ENCODE peak calls at places on chromosomes 4 and X, in ten cellular contexts. W is CD4-positive, CD25-positive, alpha-beta regulatory T cell; C is psoas muscle; E is effector memory CD4-positive, alpha-beta T cell; A is astrocyte; Z is cardiac muscle cell; M is naive thymus-derived CD4-positive, alpha-beta T cell; K is CD8-positive, alpha-beta T cell; R is GM23248; H is fibroblast of lung. T is an unnamed sample. For H3K36me3 and H3K9me3, the result is how much of the 10 kb centered on the place peaks cover.

GRCh38 chr4:169902658-169903345 is 123.4 kb downstream of the MFAP3L start:
- DNase-seq in W (no peak), C (no peak), E (no peak), A (no peak), Z (no peak), M (no peak), K (no peak), R (no peak), H (no peak), T (no peak)

GRCh38 chr4:47528651-47529050 is 43.6 kb downstream of the ATP10D start:
- DNase-seq in W (no peak), C (no peak), E (no peak), A (peak), Z (no peak), M (no peak), K (no peak), R (peak), H (peak), T (no peak)

GRCh38 chr4:143025111-143025704 is 159.5 kb upstream of the USP38 start:
- DNase-seq in W (no peak), C (no peak), E (no peak), A (peak), Z (peak), M (no peak), K (no peak), R (peak), H (peak), T (no peak)

GRCh38 chr4:146142768-146143167 is 32.8 kb upstream of the LSM6 start:
- DNase-seq in W (no peak), C (no peak), E (no peak), A (no peak), Z (no peak), M (no peak), K (no peak), R (no peak), H (no peak), T (no peak)

GRCh38 chr4:169128902-169129301 is 118.8 kb upstream of the CBR4 start:
- DNase-seq in W (no peak), C (no peak), E (no peak), A (no peak), Z (no peak), M (no peak), K (no peak), R (no peak), H (no peak), T (no peak)

GRCh38 chrX:119055650-119056049 is 17.1 kb upstream of the CT47C1 start:
- DNase-seq in W (no peak), C (no peak), E (no peak), A (no peak), Z (no peak), M (no peak), K (no peak), R (peak), H (peak), T (no peak)

GRCh38 chrX:70988425-70988824 is 57.5 kb upstream of the SLC7A3 start:
- DNase-seq in W (no peak), C (no peak), E (no peak), A (no peak), Z (no peak), M (no peak), K (no peak), R (no peak), H (no peak), T (no peak)

GRCh38 chr4:112938461-112939058 is 110.9 kb upstream of the ANK2 start:
- DNase-seq in W (peak), C (no peak), E (no peak), A (peak), Z (peak), M (peak), K (no peak), R (peak), H (peak), T (peak)

GRCh38 chrX:295136-295535 is 14.0 kb downstream of the PLCXD1 start:
- DNase-seq in W (no peak), C (no peak), E (no peak), A (no peak), Z (no peak), M (no peak), K (no peak), R (no peak), H (no peak), T (no peak)

GRCh38 chr4:147860960-147861359 is 129.1 kb downstream of the ARHGAP10 start:
- DNase-seq in W (no peak), C (peak), E (no peak), A (no peak), Z (no peak), M (no peak), K (no peak), R (no peak), H (no peak), T (no peak)

GRCh38 chr4:173498771-173499170 is 31.3 kb downstream of the HAND2 start:
- DNase-seq in W (no peak), C (no peak), E (no peak), A (no peak), Z (no peak), M (no peak), K (no peak), R (peak), H (no peak), T (no peak)

GRCh38 chr4:7705062-7705461 is 234.6 kb downstream of the AFAP1 start:
- DNase-seq in W (no peak), C (peak), E (no peak), A (no peak), Z (no peak), M (no peak), K (no peak), R (peak), H (no peak), T (no peak)

GRCh38 chr4:7844247-7844991 is 95.2 kb downstream of the AFAP1 start:
- DNase-seq in W (peak), C (peak), E (peak), A (peak), Z (peak), M (peak), K (peak), R (peak), H (peak), T (peak)

GRCh38 chrX:110665636-110666035 is 130.0 kb downstream of the CHRDL1 start:
- DNase-seq in W (peak), C (no peak), E (no peak), A (no peak), Z (peak), M (no peak), K (no peak), R (peak), H (peak), T (peak)

GRCh38 chr4:159227984-159228383 is 125.1 kb downstream of the RAPGEF2 start:
- DNase-seq in W (no peak), C (peak), E (no peak), A (peak), Z (peak), M (no peak), K (no peak), R (peak), H (peak), T (no peak)

GRCh38 chrX:118534716-118535493 is 39.3 kb downstream of the DOCK11 start:
- DNase-seq in W (no peak), C (no peak), E (no peak), A (peak), Z (peak), M (no peak), K (no peak), R (peak), H (peak), T (peak)

GRCh38 chr4:41384992-41385391 is 128.3 kb downstream of the UCHL1 start:
- DNase-seq in W (no peak), C (peak), E (no peak), A (no peak), Z (no peak), M (no peak), K (no peak), R (no peak), H (no peak), T (no peak)

GRCh38 chr4:175708739-175709138 is 103.3 kb downstream of the GPM6A start:
- DNase-seq in W (no peak), C (no peak), E (no peak), A (no peak), Z (no peak), M (no peak), K (no peak), R (no peak), H (no peak), T (no peak)

GRCh38 chrX:82756272-82756671 is 751.8 kb upstream of the POU3F4 start:
- DNase-seq in W (no peak), C (no peak), E (no peak), A (no peak), Z (no peak), M (no peak), K (no peak), R (no peak), H (no peak), T (no peak)

GRCh38 chr4:138182838-138183426 is 59.2 kb downstream of the SLC7A11 start:
- DNase-seq in W (peak), C (no peak), E (no peak), A (peak), Z (peak), M (no peak), K (no peak), R (peak), H (peak), T (peak)

GRCh38 chr4:153115322-153116100 is 88.7 kb upstream of the TRIM2 start:
- DNase-seq in W (peak), C (no peak), E (peak), A (peak), Z (no peak), M (peak), K (peak), R (peak), H (peak), T (no peak)

GRCh38 chr4:161101881-161102280 is 1061.9 kb downstream of the FSTL5 start:
- DNase-seq in W (no peak), C (no peak), E (no peak), A (no peak), Z (no peak), M (no peak), K (no peak), R (no peak), H (no peak), T (no peak)

GRCh38 chr4:173937871-173938270 is 345.6 kb downstream of the FBXO8 start:
- DNase-seq in W (no peak), C (no peak), E (no peak), A (no peak), Z (no peak), M (no peak), K (no peak), R (peak), H (no peak), T (no peak)

GRCh38 chr4:133150643-133151300 is 1.7 kb downstream of the PCDH10 start:
- DNase-seq in W (no peak), C (peak), E (no peak), A (peak), Z (peak), M (no peak), K (no peak), R (peak), H (peak), T (no peak)

GRCh38 chr4:185115827-185116232 is 27.2 kb upstream of the SLC25A4 start:
- DNase-seq in W (no peak), C (peak), E (no peak), A (peak), Z (peak), M (no peak), K (no peak), R (peak), H (peak), T (no peak)

GRCh38 chr4:7066493-7066892 is 1.4 kb downstream of the GRPEL1 start:
- DNase-seq in W (no peak), C (no peak), E (no peak), A (no peak), Z (no peak), M (no peak), K (no peak), R (no peak), H (no peak), T (no peak)

GRCh38 chrX:104419211-104419610 is 146.8 kb upstream of the IL1RAPL2 start:
- DNase-seq in W (no peak), C (no peak), E (no peak), A (peak), Z (no peak), M (no peak), K (no peak), R (peak), H (peak), T (no peak)

GRCh38 chrX:41481264-41482109 is 34.3 kb downstream of the NYX start:
- DNase-seq in W (peak), C (no peak), E (no peak), A (no peak), Z (no peak), M (no peak), K (no peak), R (peak), H (no peak), T (peak)

GRCh38 chr4:8722556-8722955 is 130.0 kb downstream of the CPZ start:
- DNase-seq in W (no peak), C (peak), E (no peak), A (no peak), Z (no peak), M (no peak), K (no peak), R (no peak), H (no peak), T (no peak)

GRCh38 chr4:84470204-84470785 is 28.8 kb downstream of the NKX6-1 start:
- DNase-seq in W (no peak), C (no peak), E (no peak), A (no peak), Z (no peak), M (no peak), K (no peak), R (no peak), H (no peak), T (no peak)

GRCh38 chr4:24793219-24794005 is 2.0 kb upstream of the SOD3 start:
- DNase-seq in W (no peak), C (no peak), E (no peak), A (no peak), Z (peak), M (no peak), K (no peak), R (peak), H (peak), T (no peak)

GRCh38 chr4:123244233-123244632 is 152.4 kb upstream of the SPRY1 start:
- DNase-seq in W (no peak), C (peak), E (no peak), A (no peak), Z (no peak), M (no peak), K (no peak), R (no peak), H (no peak), T (no peak)

GRCh38 chr4:36046026-36046425 is 198.3 kb downstream of the ARAP2 start:
- DNase-seq in W (no peak), C (no peak), E (no peak), A (no peak), Z (no peak), M (no peak), K (no peak), R (no peak), H (no peak), T (no peak)

GRCh38 chr4:80814266-80814665 is 216.2 kb upstream of the BMP3 start:
- DNase-seq in W (no peak), C (no peak), E (no peak), A (no peak), Z (no peak), M (no peak), K (no peak), R (no peak), H (no peak), T (no peak)

GRCh38 chr4:85557016-85557901 is 82.3 kb downstream of the ARHGAP24 start:
- DNase-seq in W (no peak), C (no peak), E (no peak), A (no peak), Z (no peak), M (no peak), K (no peak), R (no peak), H (no peak), T (no peak)

GRCh38 chr4:55397024-55397520 is 1.3 kb downstream of the TMEM165 start:
- DNase-seq in W (no peak), C (no peak), E (no peak), A (peak), Z (no peak), M (no peak), K (no peak), R (peak), H (no peak), T (peak)

GRCh38 chrX:39614680-39614998 is 483.1 kb downstream of the BCOR start:
- DNase-seq in W (no peak), C (no peak), E (no peak), A (no peak), Z (no peak), M (no peak), K (no peak), R (no peak), H (no peak), T (no peak)
- H3K4me3 ChIP-seq in W (peak), C (no peak), E (peak), A (no peak), Z (no peak), M (peak), K (no peak), R (no peak), H (no peak), T (no peak)

GRCh38 chr4:119518230-119518892 is 110.2 kb downstream of the PDE5A start:
- DNase-seq in W (no peak), C (no peak), E (no peak), A (no peak), Z (no peak), M (no peak), K (no peak), R (no peak), H (no peak), T (no peak)
- H3K36me3 ChIP-seq in W (under half), C (half or more), E (under half), A (under half), Z (under half), M (under half), K (under half), R (under half), H (under half), T (under half)

DNA sequence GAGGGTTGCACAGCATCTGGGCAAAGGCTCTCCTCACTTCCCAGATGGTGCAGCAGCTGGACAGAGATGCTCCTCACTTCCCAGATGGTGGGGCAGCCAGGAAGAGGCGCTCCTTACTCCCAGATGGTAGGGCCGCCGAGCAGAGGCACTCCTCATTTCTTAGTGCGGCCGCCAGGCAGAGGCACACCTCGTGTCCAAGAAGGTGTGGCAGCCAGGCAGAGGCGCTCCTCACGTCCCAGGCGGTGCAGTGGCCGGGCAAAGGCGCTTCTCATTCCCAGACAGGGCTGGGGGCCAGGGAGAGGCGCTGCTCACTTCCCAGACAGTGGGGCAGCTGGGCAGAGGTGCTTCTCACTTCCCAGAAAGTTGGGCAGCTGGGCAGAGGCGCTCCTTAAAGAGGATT is 48.8 kb downstream of the ZNF732 start:
- DNase-seq in W (no peak), C (no peak), E (no peak), A (no peak), Z (no peak), M (no peak), K (no peak), R (no peak), H (no peak), T (no peak)
- H3K9me3 ChIP-seq in W (half or more), C (half or more), E (under half), A (under half), Z (under half), M (half or more), K (under half), R (under half), H (under half), T (under half)

GRCh38 chr4:109562457-109563237 is 2.6 kb downstream of the MCUB start:
- DNase-seq in W (no peak), C (no peak), E (no peak), A (no peak), Z (peak), M (no peak), K (no peak), R (no peak), H (no peak), T (no peak)
- H3K4me3 ChIP-seq in W (peak), C (no peak), E (no peak), A (no peak), Z (no peak), M (peak), K (peak), R (peak), H (no peak), T (no peak)

GRCh38 chrX:2423899-2424298 is 76.9 kb downstream of the DHRSX start:
- DNase-seq in W (no peak), C (no peak), E (no peak), A (no peak), Z (no peak), M (no peak), K (no peak), R (no peak), H (no peak), T (no peak)
- H3K36me3 ChIP-seq in W (under half), C (under half), E (under half), A (under half), Z (under half), M (under half), K (under half), R (under half), H (under half), T (under half)

DNA sequence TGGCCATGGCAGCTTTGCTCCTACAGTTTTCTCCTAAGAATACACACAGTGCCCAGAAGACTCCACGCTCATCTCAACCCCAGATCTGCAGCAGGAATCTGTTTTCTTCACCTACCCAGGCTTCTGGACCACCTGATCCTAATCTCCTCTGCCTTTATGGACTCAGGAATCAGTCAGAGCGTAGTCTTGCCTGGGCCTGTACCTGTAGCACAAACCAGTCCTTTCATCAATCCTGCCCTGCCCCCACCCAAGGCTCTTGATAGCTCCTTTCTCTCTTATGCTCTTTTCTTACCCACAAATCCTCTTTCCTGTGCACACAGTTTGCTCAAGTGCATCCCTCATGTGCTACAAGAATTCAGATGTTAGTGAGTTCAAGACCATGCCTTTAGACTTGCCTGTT is 89.7 kb downstream of the ZNF718 start:
- DNase-seq in W (no peak), C (no peak), E (no peak), A (no peak), Z (no peak), M (no peak), K (no peak), R (no peak), H (no peak), T (no peak)
- H3K9me3 ChIP-seq in W (half or more), C (under half), E (under half), A (under half), Z (under half), M (under half), K (under half), R (under half), H (under half), T (under half)

DNA sequence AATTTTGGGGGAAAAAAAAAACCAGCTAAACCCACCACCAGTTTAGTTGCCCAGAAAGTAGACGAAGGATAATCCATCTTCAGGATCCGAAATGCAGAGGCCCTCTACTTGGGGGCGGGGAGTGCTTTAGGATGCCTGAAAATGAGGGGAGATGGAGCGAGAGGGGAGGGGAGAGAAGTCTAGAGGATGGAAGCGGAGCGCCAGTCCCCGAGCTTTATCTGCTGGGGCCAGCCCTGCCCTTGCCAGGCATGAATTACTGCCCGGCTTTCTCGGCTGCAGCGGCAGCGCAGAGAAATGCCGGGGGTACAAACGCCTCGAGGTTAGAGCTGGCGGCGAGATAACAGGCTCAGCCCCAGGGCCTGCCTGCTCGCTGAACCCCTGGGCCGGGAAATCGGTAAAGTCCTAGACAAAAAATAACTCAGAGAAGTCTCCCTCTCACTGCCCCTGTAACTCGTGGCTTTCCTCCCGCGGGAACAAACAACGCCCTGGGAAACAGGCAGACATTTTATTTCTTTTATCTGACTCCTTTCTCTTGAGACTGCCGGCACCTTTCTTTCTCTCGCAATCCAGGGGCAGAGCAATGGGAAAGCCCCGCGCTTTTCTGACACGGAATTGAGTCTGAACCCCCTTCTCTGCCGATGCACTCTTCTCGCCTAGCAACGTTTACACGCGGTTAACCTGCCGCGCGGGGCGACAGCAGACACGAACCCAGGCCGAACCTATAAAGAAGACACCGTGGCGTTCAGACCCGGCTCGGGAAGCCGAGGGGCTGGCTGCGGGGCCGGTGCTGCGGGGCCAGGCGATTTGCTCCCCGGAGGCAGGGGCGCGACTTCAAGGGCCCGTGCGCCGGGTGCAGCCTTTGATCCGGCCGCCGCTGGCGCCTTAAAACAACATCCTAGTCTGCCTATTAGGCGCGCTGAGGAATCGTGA is 3.1 kb upstream of the MSX1 start:
- DNase-seq in W (no peak), C (peak), E (no peak), A (no peak), Z (no peak), M (no peak), K (no peak), R (peak), H (no peak), T (no peak)
- H3K4me3 ChIP-seq in W (no peak), C (peak), E (no peak), A (peak), Z (peak), M (no peak), K (no peak), R (peak), H (peak), T (no peak)

GRCh38 chr4:5828005-5828391 is 64.9 kb downstream of the CRMP1 start:
- DNase-seq in W (no peak), C (no peak), E (no peak), A (no peak), Z (no peak), M (no peak), K (no peak), R (no peak), H (no peak), T (no peak)
- H3K36me3 ChIP-seq in W (under half), C (under half), E (under half), A (under half), Z (under half), M (under half), K (under half), R (under half), H (under half), T (half or more)

GRCh38 chr4:167966161-167966560 is 126.2 kb upstream of the ANXA10 start:
- DNase-seq in W (no peak), C (no peak), E (no peak), A (peak), Z (no peak), M (no peak), K (no peak), R (no peak), H (peak), T (peak)

GRCh38 chr4:167964766-167965373 is 127.5 kb upstream of the ANXA10 start:
- DNase-seq in W (no peak), C (no peak), E (no peak), A (no peak), Z (no peak), M (no peak), K (no peak), R (no peak), H (no peak), T (no peak)
- H3K9me3 ChIP-seq in W (under half), C (under half), E (under half), A (under half), Z (under half), M (under half), K (under half), R (under half), H (under half), T (under half)

T was measured in HAP-1.